ENCODE peak calls at places on chromosomes 6 and 20, in four cellular contexts. X, Z, N and Y are unnamed samples.

GRCh38 chr6:68502946-68503345 is 132.1 kb upstream of the ADGRB3 start:
- DNase-seq in X (no peak), Z (no peak), N (no peak), Y (no peak)

GRCh38 chr6:135940783-135941182 is 89.3 kb downstream of the PDE7B start:
- DNase-seq in X (no peak), Z (no peak), N (no peak), Y (no peak)

GRCh38 chr6:431986-432385 is 40.4 kb downstream of the IRF4 start:
- DNase-seq in X (no peak), Z (no peak), N (no peak), Y (no peak)

GRCh38 chr6:111989743-111990142 is 64.2 kb upstream of the CCN6 start:
- DNase-seq in X (no peak), Z (no peak), N (no peak), Y (no peak)

GRCh38 chr20:48605364-48606116 is 222.3 kb downstream of the PREX1 start:
- DNase-seq in X (peak; percentile 36), Z (no peak), N (no peak), Y (no peak)

GRCh38 chr20:46348972-46349741 is 40.9 kb upstream of the CDH22 start:
- DNase-seq in X (no peak), Z (peak; percentile 78), N (no peak), Y (peak; percentile 59)

GRCh38 chr6:28336284-28337024 is 506 bp upstream of the ZSCAN31 start:
- DNase-seq in X (peak; percentile 73), Z (peak; percentile 55), N (no peak), Y (peak; percentile 26)

GRCh38 chr20:2658414-2659354 is 5.3 kb downstream of the IDH3B start:
- DNase-seq in X (no peak), Z (no peak), N (no peak), Y (no peak)

GRCh38 chr20:45404438-45404837 is 3.7 kb upstream of the DBNDD2 start:
- DNase-seq in X (no peak), Z (no peak), N (no peak), Y (no peak)

GRCh38 chr6:25369450-25370086 is 90.4 kb downstream of the CARMIL1 start:
- DNase-seq in X (no peak), Z (no peak), N (no peak), Y (no peak)

GRCh38 chr6:33815854-33816253 is 12.1 kb upstream of the MLN start:
- DNase-seq in X (no peak), Z (peak; percentile 71), N (no peak), Y (peak; percentile 64)

GRCh38 chr6:139647001-139647400 is 272.6 kb upstream of the CITED2 start:
- DNase-seq in X (no peak), Z (no peak), N (no peak), Y (peak; percentile 43)

GRCh38 chr20:36333841-36334240 is 27.7 kb downstream of the DLGAP4 start:
- DNase-seq in X (no peak), Z (no peak), N (no peak), Y (no peak)

DNA sequence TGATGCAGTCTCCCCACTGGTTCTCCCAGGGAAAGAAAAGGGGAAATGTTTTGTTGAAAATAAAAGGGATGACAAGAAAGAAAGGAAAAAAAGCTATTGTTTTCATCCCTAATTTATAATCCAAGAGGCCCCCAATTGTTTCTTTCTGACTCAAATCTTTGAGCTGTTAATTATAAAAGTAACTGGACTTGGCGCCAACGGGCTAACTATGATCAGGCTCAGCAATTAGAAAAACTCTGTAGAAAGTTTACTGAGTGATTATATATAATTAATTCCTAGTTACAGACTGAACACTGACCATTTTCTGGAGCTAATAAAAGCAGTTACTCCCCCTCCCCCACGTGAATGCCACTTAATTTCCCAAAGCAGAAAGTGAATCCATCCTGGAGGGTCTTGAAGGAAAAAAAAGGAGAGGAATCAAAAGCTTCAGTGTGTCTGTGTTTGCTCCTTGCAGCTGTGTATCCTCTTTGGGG is 3.2 kb downstream of the ZMYND8 start:
- DNase-seq in X (no peak), Z (no peak), N (no peak), Y (no peak)
- H3K4me3 ChIP-seq in X (no peak overlapping the region), Z (peak overlapping the region; percentile 23), N (peak overlapping the region; percentile 71), Y (peak overlapping the region; percentile 55)

GRCh38 chr6:20251525-20251924 is 39.3 kb upstream of the MBOAT1 start:
- DNase-seq in X (no peak), Z (no peak), N (no peak), Y (no peak)
- H3K4me3 ChIP-seq in X (no peak overlapping the region), Z (no peak overlapping the region), N (no peak overlapping the region), Y (no peak overlapping the region)

DNA sequence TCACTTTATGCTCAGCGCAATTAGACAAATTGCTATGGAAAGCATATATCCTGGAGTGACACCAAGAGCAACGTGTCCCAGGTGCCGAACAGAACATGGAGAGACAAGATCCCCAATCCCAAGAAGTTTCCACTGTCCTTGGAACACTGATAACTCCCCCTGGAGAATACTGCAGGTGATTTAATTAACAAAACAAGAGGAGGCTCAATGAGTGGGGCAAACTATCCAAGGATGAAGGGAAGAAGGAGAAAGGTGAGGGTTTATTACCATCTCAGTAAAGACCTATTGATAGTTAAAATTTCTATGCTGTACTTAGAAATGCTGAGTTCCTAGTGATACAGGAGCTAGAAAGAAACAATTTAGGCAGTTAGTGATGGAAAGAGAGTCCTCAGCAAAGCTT is 35.7 kb downstream of the EDN1 start:
- DNase-seq in X (no peak), Z (no peak), N (no peak), Y (no peak)
- H3K4me3 ChIP-seq in X (no peak overlapping the region), Z (no peak overlapping the region), N (no peak overlapping the region), Y (no peak overlapping the region)

DNA sequence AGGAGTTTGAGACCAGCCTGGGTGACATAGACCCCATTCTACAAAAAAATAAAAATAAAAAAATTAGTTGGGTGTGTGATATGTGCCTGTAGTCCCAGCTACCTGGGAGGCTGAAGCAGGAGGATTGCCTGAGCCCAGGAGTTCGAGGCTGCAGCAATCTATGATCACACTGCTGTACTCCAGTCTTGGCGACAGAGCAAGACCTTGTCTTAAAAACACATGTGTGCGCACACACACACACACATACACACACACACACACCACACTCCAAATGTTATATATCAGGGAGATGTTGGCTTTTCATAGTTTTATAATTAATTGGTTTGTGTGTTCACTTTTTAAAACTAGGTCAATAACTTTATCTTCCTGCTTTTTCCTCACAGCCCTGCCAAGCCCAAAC is 110.5 kb downstream of the RTN4IP1 start:
- DNase-seq in X (no peak), Z (no peak), N (no peak), Y (no peak)
- H3K4me3 ChIP-seq in X (no peak overlapping the region), Z (no peak overlapping the region), N (peak overlapping the region; percentile 54), Y (no peak overlapping the region)

GRCh38 chr20:21981179-21981578 is 275.7 kb downstream of the PAX1 start:
- DNase-seq in X (no peak), Z (no peak), N (no peak), Y (peak; percentile 15)

GRCh38 chr20:21982559-21982958 is 277.1 kb downstream of the PAX1 start:
- DNase-seq in X (no peak), Z (no peak), N (no peak), Y (no peak)

DNA sequence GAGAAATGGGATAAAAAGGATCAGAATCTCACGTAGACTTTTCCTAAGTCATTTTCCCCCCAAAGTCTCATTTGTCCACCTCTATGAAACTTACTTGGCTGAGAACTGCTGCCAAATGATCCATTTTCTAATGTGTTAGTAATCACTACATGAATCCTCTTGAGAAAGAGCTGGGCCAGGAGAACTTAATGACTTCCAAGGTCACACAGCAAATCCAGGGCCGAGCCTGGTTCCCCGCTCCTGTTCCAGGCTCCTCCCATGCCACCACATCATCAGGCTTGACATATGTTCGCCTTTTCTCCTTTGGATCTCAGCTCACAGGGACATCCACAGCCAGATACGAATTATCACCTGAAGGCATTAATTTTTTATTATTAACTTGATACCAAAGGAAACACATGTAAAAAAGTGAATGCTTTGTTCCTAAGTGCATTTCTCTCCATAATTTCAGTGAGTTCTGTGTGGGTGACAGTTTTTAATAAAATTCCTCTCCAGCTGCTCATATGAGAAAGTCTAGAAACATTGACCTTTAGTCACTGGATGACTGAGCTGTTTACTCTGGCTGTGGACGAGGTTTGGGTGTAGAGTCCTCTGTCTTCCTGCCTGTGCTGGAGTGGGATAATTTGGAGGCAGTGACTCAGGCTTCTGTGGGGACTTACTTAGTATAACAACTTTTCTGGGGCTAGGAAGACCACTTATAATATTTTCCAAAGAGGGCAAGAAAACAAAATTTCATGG is 276.3 kb downstream of the PAX1 start:
- DNase-seq in X (no peak), Z (no peak), N (no peak), Y (peak; percentile 50)
- H3K4me3 ChIP-seq in X (no peak overlapping the region), Z (no peak overlapping the region), N (no peak overlapping the region), Y (no peak overlapping the region)

DNA sequence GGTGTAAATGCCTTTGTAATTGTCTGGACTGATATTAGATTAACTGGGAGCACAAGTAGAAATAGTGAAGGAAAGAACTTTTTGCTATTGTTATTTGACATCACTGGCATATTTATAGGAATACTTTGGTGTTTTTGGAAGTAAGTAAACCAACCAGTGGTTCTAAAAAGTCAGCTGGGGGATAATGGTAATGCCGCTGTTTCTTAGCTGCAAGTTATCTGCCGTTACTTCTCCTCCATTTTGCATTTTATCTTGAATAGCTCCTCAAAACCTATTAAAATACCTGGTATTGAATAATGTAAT is 3.8 kb downstream of the PTPN1 start:
- DNase-seq in X (no peak), Z (no peak), N (no peak), Y (no peak)
- H3K4me3 ChIP-seq in X (no peak overlapping the region), Z (no peak overlapping the region), N (peak overlapping the region; percentile 50), Y (peak overlapping the region; percentile 38)

GRCh38 chr20:44182135-44182765 is 4.7 kb downstream of the JPH2 start:
- DNase-seq in X (no peak), Z (peak; percentile 43), N (no peak), Y (no peak)

GRCh38 chr20:44180814-44181213 is 6.2 kb downstream of the JPH2 start:
- DNase-seq in X (no peak), Z (peak; percentile 97), N (no peak), Y (peak; percentile 11)

GRCh38 chr20:44181611-44182010 is 5.4 kb downstream of the JPH2 start:
- DNase-seq in X (no peak), Z (peak; percentile 36), N (no peak), Y (no peak)

GRCh38 chr20:44183282-44183681 is 3.7 kb downstream of the JPH2 start:
- DNase-seq in X (no peak), Z (peak; percentile 69), N (no peak), Y (no peak)

DNA sequence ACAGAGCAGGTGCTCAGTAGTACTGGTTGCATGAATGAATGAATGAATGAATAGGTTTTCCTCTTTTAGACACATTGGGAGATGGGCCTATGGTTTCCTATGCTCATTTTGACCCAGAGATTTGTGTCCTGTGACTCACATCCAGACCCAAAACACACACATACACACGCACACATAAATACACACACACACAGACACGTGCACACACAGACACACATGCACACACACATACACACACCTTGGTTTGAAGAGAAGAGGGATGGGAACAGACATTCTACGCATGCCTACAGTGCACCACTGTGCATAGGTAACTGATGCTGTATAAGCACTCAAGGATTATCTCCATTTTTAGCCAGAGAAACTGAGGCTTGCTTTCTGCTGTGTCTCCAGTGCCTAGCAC is 4.1 kb downstream of the JPH2 start:
- DNase-seq in X (no peak), Z (no peak), N (no peak), Y (no peak)
- H3K4me3 ChIP-seq in X (no peak overlapping the region), Z (peak overlapping the region; percentile 26), N (no peak overlapping the region), Y (no peak overlapping the region)

DNA sequence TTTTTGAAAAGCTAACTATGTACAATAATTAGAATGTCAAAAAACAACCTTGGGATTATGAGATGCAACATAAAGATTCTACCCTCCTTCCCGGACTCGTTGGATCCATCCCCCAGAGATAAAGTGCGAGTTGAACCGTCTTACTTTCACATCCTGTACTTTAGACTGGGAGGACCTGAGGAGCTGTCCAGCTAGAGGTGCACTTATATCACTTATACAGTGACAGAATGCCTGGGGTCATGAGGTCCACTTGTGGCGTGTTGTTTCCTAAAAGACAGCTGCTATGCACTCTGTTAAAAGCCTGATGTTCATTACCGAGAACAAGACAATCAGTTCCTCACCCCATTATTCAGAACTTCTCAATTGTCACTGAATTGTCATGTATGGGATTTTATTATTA is 2.1 kb downstream of the CDS2 start:
- DNase-seq in X (no peak), Z (peak; percentile 38), N (no peak), Y (no peak)
- H3K4me3 ChIP-seq in X (no peak overlapping the region), Z (no peak overlapping the region), N (no peak overlapping the region), Y (no peak overlapping the region)